ENCODE peak calls at places on chromosomes 1 and 21, in five cellular contexts. One of them, this sample, is unnamed.
A peak's percentile ranks its signal among the peaks of the same experiment; 100 is the strongest.

GRCh38 chr1:174315239-174315638 is 132.5 kb upstream of the GPR52 start:
- DNase-seq in esophagus squamous epithelium: no peak
- DNase-seq in thoracic aorta: no peak
- DNase-seq in body of pancreas: no peak
- DNase-seq in CD8-positive, alpha-beta T cell: no peak
- DNase-seq in this sample: no peak

GRCh38 chr1:67683306-67683705 is 1.7 kb upstream of the GADD45A start:
- DNase-seq in esophagus squamous epithelium: no peak
- DNase-seq in thoracic aorta: no peak
- DNase-seq in body of pancreas: no peak
- DNase-seq in CD8-positive, alpha-beta T cell: no peak
- DNase-seq in this sample: no peak

GRCh38 chr1:207941664-207942063 is 30.7 kb upstream of the CD34 start:
- DNase-seq in esophagus squamous epithelium: no peak
- DNase-seq in thoracic aorta: peak; percentile 37
- DNase-seq in body of pancreas: peak; percentile 64
- DNase-seq in CD8-positive, alpha-beta T cell: no peak
- DNase-seq in this sample: no peak

GRCh38 chr1:234871039-234871709 is 257.5 kb downstream of the TOMM20 start:
- DNase-seq in esophagus squamous epithelium: no peak
- DNase-seq in thoracic aorta: no peak
- DNase-seq in body of pancreas: no peak
- DNase-seq in CD8-positive, alpha-beta T cell: no peak
- DNase-seq in this sample: no peak

GRCh38 chr1:64474639-64475038 is 4.7 kb downstream of the CACHD1 start:
- DNase-seq in esophagus squamous epithelium: no peak
- DNase-seq in thoracic aorta: no peak
- DNase-seq in body of pancreas: peak; percentile 84
- DNase-seq in CD8-positive, alpha-beta T cell: no peak
- DNase-seq in this sample: no peak

GRCh38 chr21:25243809-25244208 is 363.5 kb downstream of the MRPL39 start:
- DNase-seq in esophagus squamous epithelium: no peak
- DNase-seq in thoracic aorta: no peak
- DNase-seq in body of pancreas: no peak
- DNase-seq in CD8-positive, alpha-beta T cell: no peak
- DNase-seq in this sample: no peak

GRCh38 chr1:66207484-66207883 is 326.5 kb upstream of the SGIP1 start:
- DNase-seq in esophagus squamous epithelium: no peak
- DNase-seq in thoracic aorta: no peak
- DNase-seq in body of pancreas: no peak
- DNase-seq in CD8-positive, alpha-beta T cell: no peak
- DNase-seq in this sample: no peak

GRCh38 chr1:169906938-169907337 is 13.2 kb upstream of the SCYL3 start:
- DNase-seq in esophagus squamous epithelium: no peak
- DNase-seq in thoracic aorta: no peak
- DNase-seq in body of pancreas: no peak
- DNase-seq in CD8-positive, alpha-beta T cell: no peak
- DNase-seq in this sample: no peak

GRCh38 chr1:18639335-18640055 is 8.8 kb downstream of the PAX7 start:
- DNase-seq in esophagus squamous epithelium: no peak
- DNase-seq in thoracic aorta: no peak
- DNase-seq in body of pancreas: no peak
- DNase-seq in CD8-positive, alpha-beta T cell: no peak
- DNase-seq in this sample: no peak

DNA sequence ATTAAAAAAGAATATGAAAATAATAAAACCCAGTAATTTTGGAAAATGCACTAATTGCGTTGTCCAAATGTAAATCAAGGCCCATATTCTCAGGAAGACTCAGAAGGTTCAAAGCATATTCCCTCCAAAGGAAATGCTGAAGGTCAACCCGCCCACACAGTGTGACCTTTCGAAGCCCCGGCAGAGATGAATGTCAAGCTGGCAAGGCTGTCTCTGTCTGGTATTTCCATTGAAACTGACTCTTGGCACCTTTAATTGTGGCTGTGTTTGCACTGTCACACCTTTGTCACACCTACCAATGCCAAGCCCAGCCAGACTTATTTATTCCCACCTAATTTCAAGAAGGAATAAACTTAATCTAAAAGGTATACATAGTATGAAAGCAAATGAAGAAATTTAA is 82.5 kb downstream of the NTPCR start:
- DNase-seq in esophagus squamous epithelium: no peak
- DNase-seq in thoracic aorta: no peak
- DNase-seq in body of pancreas: no peak
- DNase-seq in CD8-positive, alpha-beta T cell: no peak
- DNase-seq in this sample: no peak
- H3K4me3 ChIP-seq in esophagus squamous epithelium: no peak overlapping the region
- H3K4me3 ChIP-seq in thoracic aorta: no peak overlapping the region
- H3K4me3 ChIP-seq in body of pancreas: no peak overlapping the region
- H3K4me3 ChIP-seq in CD8-positive, alpha-beta T cell: no peak overlapping the region
- H3K4me3 ChIP-seq in this sample: no peak overlapping the region

DNA sequence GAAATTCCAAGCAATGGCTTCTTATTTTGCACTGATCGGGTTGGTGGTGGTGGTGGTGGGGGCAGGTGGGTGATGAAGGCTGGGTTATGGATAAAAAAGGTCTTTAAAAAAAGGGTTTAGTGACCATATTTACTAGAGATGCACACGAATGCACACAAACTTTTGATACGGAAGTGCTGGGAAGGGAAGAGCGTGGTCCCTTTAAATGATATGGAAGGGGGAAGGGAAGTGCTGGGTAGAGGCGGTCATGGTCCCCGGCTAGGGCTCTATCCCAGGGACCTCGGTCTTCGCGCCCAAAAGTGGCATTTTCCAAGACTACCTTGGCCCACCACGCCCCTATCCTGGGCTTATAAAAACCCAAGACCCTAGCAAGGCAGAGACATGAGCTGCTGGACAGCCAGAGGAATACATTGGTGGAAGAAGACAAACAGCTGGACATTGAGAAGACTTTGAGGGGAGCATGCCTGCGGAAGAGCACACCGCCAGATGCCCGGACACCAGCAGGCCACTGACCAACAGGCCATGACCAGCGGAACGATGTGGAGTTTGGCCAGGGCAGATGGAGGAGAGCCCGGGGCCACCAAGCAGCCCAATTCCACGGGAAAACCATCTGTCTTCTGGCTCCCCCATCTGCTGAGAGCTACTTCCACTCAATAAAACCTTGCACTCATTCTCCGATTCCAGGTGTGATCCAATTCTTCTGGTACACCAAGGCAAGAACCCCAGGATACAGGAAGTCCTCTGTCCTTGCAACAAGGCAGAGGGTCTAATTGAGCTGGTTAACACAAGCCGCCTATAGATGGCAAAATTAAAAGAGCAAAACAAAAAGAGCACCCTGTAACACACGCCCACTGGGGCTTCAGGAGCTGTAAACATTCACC is 1720.2 kb downstream of the MRPL39 start:
- DNase-seq in esophagus squamous epithelium: no peak
- DNase-seq in thoracic aorta: no peak
- DNase-seq in body of pancreas: no peak
- DNase-seq in CD8-positive, alpha-beta T cell: no peak
- DNase-seq in this sample: no peak
- H3K4me3 ChIP-seq in esophagus squamous epithelium: no peak overlapping the region
- H3K4me3 ChIP-seq in thoracic aorta: no peak overlapping the region
- H3K4me3 ChIP-seq in body of pancreas: no peak overlapping the region
- H3K4me3 ChIP-seq in CD8-positive, alpha-beta T cell: peak overlapping the region; percentile 55
- H3K4me3 ChIP-seq in this sample: no peak overlapping the region

GRCh38 chr1:245938046-245938435 is 569.0 kb downstream of the SMYD3 start:
- DNase-seq in esophagus squamous epithelium: no peak
- DNase-seq in thoracic aorta: no peak
- DNase-seq in body of pancreas: no peak
- DNase-seq in CD8-positive, alpha-beta T cell: no peak
- DNase-seq in this sample: no peak
- H3K4me3 ChIP-seq in esophagus squamous epithelium: no peak overlapping the region
- H3K4me3 ChIP-seq in thoracic aorta: no peak overlapping the region
- H3K4me3 ChIP-seq in body of pancreas: no peak overlapping the region
- H3K4me3 ChIP-seq in CD8-positive, alpha-beta T cell: no peak overlapping the region
- H3K4me3 ChIP-seq in this sample: no peak overlapping the region

GRCh38 chr1:14929547-14930223 is 223.9 kb upstream of the TMEM51 start:
- DNase-seq in esophagus squamous epithelium: no peak
- DNase-seq in thoracic aorta: no peak
- DNase-seq in body of pancreas: peak; percentile 54
- DNase-seq in CD8-positive, alpha-beta T cell: no peak
- DNase-seq in this sample: no peak
- H3K4me3 ChIP-seq in esophagus squamous epithelium: no peak overlapping the region
- H3K4me3 ChIP-seq in thoracic aorta: no peak overlapping the region
- H3K4me3 ChIP-seq in body of pancreas: no peak overlapping the region
- H3K4me3 ChIP-seq in CD8-positive, alpha-beta T cell: no peak overlapping the region
- H3K4me3 ChIP-seq in this sample: no peak overlapping the region

GRCh38 chr1:39633422-39633821 is 6.0 kb downstream of the HEYL start:
- DNase-seq in esophagus squamous epithelium: no peak
- DNase-seq in thoracic aorta: no peak
- DNase-seq in body of pancreas: no peak
- DNase-seq in CD8-positive, alpha-beta T cell: no peak
- DNase-seq in this sample: no peak
- H3K4me3 ChIP-seq in esophagus squamous epithelium: peak overlapping the region; percentile 21
- H3K4me3 ChIP-seq in thoracic aorta: peak overlapping the region; percentile 67
- H3K4me3 ChIP-seq in body of pancreas: no peak overlapping the region
- H3K4me3 ChIP-seq in CD8-positive, alpha-beta T cell: no peak overlapping the region
- H3K4me3 ChIP-seq in this sample: peak overlapping the region; percentile 37

GRCh38 chr1:83499998-83500397 is 498.9 kb downstream of the TTLL7 start:
- DNase-seq in esophagus squamous epithelium: no peak
- DNase-seq in thoracic aorta: no peak
- DNase-seq in body of pancreas: no peak
- DNase-seq in CD8-positive, alpha-beta T cell: no peak
- DNase-seq in this sample: no peak
- H3K4me3 ChIP-seq in esophagus squamous epithelium: no peak overlapping the region
- H3K4me3 ChIP-seq in thoracic aorta: no peak overlapping the region
- H3K4me3 ChIP-seq in body of pancreas: no peak overlapping the region
- H3K4me3 ChIP-seq in CD8-positive, alpha-beta T cell: no peak overlapping the region
- H3K4me3 ChIP-seq in this sample: no peak overlapping the region

DNA sequence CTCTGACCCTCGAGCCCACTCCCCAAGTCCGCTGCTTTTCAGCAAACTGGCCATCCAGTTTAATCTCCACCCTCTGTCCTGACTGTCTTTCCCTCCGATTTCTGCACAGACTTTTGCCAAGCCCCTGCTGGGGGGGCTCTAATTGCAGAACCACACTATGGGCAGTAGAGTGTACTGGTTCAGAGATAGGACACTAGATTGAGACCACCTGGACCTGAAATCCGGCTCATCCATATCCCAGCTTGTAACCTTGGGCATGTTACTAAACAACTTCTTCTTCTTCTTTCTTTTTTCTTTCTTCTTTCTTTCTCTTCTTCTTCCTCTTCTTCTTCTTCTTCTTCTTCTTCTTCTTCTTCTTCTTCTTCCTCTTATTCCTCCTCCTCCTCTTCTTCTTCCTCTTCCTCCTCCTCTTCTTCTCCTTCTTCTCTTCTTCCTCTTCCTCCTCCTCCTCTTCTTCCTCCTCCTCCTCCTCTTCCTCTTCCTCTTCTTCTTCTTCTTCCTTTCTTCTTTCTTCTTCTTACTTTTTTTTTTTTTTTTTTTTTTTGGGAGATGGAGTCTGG is 7.7 kb downstream of the LRRC71 start:
- DNase-seq in esophagus squamous epithelium: no peak
- DNase-seq in thoracic aorta: no peak
- DNase-seq in body of pancreas: no peak
- DNase-seq in CD8-positive, alpha-beta T cell: no peak
- DNase-seq in this sample: no peak
- H3K4me3 ChIP-seq in esophagus squamous epithelium: peak overlapping the region; percentile 40
- H3K4me3 ChIP-seq in thoracic aorta: peak overlapping the region; percentile 60
- H3K4me3 ChIP-seq in body of pancreas: no peak overlapping the region
- H3K4me3 ChIP-seq in CD8-positive, alpha-beta T cell: peak overlapping the region; percentile 20
- H3K4me3 ChIP-seq in this sample: no peak overlapping the region

GRCh38 chr21:29182674-29183073 is 52.2 kb downstream of the MAP3K7CL start:
- DNase-seq in esophagus squamous epithelium: no peak
- DNase-seq in thoracic aorta: no peak
- DNase-seq in body of pancreas: no peak
- DNase-seq in CD8-positive, alpha-beta T cell: no peak
- DNase-seq in this sample: no peak
- H3K4me3 ChIP-seq in esophagus squamous epithelium: no peak overlapping the region
- H3K4me3 ChIP-seq in thoracic aorta: peak overlapping the region; percentile 63
- H3K4me3 ChIP-seq in body of pancreas: no peak overlapping the region
- H3K4me3 ChIP-seq in CD8-positive, alpha-beta T cell: no peak overlapping the region
- H3K4me3 ChIP-seq in this sample: no peak overlapping the region

DNA sequence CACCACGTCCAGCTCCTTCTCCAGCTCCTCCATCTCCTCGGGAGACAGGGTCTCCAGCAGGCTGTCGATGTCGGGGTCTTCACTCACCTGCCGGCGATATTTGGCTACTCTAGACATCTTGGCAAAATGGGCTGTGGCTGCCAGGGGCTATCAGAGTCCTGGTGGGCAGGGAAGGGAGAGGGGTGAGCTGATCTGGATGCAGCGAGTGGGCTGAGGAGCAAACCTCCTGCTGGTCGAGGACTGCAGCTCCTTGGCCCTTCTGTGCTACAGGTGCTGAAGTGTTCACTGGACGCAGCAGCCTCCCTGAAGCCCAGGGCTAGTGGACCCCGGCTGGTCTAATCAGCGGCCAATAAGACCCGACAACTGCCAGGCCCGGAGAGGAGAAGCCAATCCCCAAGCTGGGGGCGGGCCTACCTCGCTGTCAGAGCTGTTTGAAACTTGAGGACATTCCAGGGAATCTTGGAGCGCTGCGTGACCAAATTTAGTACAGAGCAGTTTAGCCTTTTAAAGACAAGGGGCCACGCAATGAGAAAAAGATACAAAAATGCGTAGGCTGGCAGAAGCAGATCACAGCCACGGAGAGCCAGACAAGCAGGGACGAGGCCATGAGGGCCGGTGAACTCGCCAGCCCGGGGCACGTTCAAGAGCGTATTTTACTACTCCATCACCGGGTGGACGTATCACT is at the start of gene LMOD1:
- DNase-seq in esophagus squamous epithelium: no peak
- DNase-seq in thoracic aorta: peak; percentile 87
- DNase-seq in body of pancreas: peak; percentile 84
- DNase-seq in CD8-positive, alpha-beta T cell: no peak
- DNase-seq in this sample: peak; percentile 57
- H3K4me3 ChIP-seq in esophagus squamous epithelium: peak within 1 kb of the TSS; percentile 55
- H3K4me3 ChIP-seq in thoracic aorta: peak within 1 kb of the TSS; percentile 88
- H3K4me3 ChIP-seq in body of pancreas: no peak within 1 kb of the TSS
- H3K4me3 ChIP-seq in CD8-positive, alpha-beta T cell: no peak within 1 kb of the TSS
- H3K4me3 ChIP-seq in this sample: peak within 1 kb of the TSS; percentile 59

DNA sequence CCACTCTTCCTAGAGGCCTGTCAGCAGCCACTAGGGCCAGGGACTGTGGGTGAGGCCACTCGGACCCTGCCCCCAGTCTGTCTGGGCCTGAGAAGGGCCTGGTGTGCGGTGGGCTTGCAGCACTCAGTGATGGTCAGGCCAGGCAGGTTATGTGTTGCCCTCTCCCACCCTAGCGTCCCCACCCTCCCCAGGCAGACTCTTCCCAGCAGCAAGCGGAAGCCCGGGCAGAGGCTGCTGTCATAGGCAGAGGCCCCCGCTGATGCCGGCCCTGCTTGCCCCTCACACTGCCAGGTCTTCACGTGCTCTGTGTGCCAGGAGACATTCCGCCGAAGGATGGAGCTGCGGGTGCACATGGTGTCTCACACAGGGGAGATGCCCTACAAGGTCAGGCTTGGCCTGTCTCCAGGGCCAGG is 6.6 kb downstream of the ZBTB48 start:
- DNase-seq in esophagus squamous epithelium: no peak
- DNase-seq in thoracic aorta: no peak
- DNase-seq in body of pancreas: no peak
- DNase-seq in CD8-positive, alpha-beta T cell: no peak
- DNase-seq in this sample: no peak
- H3K4me3 ChIP-seq in esophagus squamous epithelium: no peak overlapping the region
- H3K4me3 ChIP-seq in thoracic aorta: no peak overlapping the region
- H3K4me3 ChIP-seq in body of pancreas: no peak overlapping the region
- H3K4me3 ChIP-seq in CD8-positive, alpha-beta T cell: no peak overlapping the region
- H3K4me3 ChIP-seq in this sample: no peak overlapping the region